ENCODE peak calls at places on chromosome 10, in five cellular contexts. L, V, R, A and Z are unnamed samples.

GRCh38 chr10:101444058-101444457 is 90.1 kb downstream of the BTRC start:
- DNase-seq in L (peak; percentile 33), A (no peak), R (no peak), V (no peak), Z (no peak)

GRCh38 chr10:79413196-79413595 is 32.2 kb downstream of the ZCCHC24 start:
- DNase-seq in A (no peak), R (peak; percentile 73), V (peak; percentile 67), L (no peak), Z (no peak)

GRCh38 chr10:86266446-86267242 is 100.0 kb downstream of the GRID1 start:
- DNase-seq in R (no peak), L (no peak), A (no peak), V (peak; percentile 48), Z (peak; percentile 43)

GRCh38 chr10:103612462-103613365 is 119.2 kb downstream of the NEURL1 start:
- DNase-seq in R (no peak), V (no peak), L (no peak), A (no peak), Z (no peak)

GRCh38 chr10:88428442-88428841 is 154.7 kb downstream of the RNLS start:
- DNase-seq in L (no peak), A (no peak), R (no peak), V (no peak), Z (no peak)

GRCh38 chr10:103202319-103202718 is 9.2 kb upstream of the NT5C2 start:
- DNase-seq in L (no peak), A (no peak), V (no peak), R (no peak), Z (no peak)

GRCh38 chr10:14382022-14382421 is 51.3 kb upstream of the FRMD4A start:
- DNase-seq in L (no peak), R (no peak), V (no peak), A (peak; percentile 14), Z (no peak)

GRCh38 chr10:96675846-96676245 is 44.5 kb downstream of the PIK3AP1 start:
- DNase-seq in L (no peak), A (no peak), V (no peak), R (no peak), Z (no peak)

GRCh38 chr10:86666538-86666937 is 1.8 kb upstream of the LDB3 start:
- DNase-seq in L (no peak), A (no peak), V (peak; percentile 92), R (no peak), Z (no peak)

GRCh38 chr10:119549247-119549999 is 6.9 kb upstream of the RGS10 start:
- DNase-seq in A (no peak), R (no peak), V (no peak), L (no peak), Z (no peak)

GRCh38 chr10:71079761-71080380 is 132.5 kb upstream of the UNC5B start:
- DNase-seq in V (peak; percentile 51), A (no peak), R (no peak), L (no peak), Z (peak; percentile 77)

GRCh38 chr10:22333667-22334282 is 11.5 kb upstream of the SPAG6 start:
- DNase-seq in A (no peak), L (no peak), R (no peak), V (no peak), Z (no peak)

GRCh38 chr10:22333167-22333566 is 12.1 kb upstream of the SPAG6 start:
- DNase-seq in A (no peak), R (no peak), L (no peak), V (no peak), Z (no peak)

GRCh38 chr10:22334414-22335203 is 10.7 kb upstream of the SPAG6 start:
- DNase-seq in L (no peak), V (no peak), R (peak; percentile 50), A (no peak), Z (no peak)

GRCh38 chr10:22338260-22338894 is 6.9 kb upstream of the SPAG6 start:
- DNase-seq in V (no peak), L (no peak), A (no peak), R (no peak), Z (no peak)

DNA sequence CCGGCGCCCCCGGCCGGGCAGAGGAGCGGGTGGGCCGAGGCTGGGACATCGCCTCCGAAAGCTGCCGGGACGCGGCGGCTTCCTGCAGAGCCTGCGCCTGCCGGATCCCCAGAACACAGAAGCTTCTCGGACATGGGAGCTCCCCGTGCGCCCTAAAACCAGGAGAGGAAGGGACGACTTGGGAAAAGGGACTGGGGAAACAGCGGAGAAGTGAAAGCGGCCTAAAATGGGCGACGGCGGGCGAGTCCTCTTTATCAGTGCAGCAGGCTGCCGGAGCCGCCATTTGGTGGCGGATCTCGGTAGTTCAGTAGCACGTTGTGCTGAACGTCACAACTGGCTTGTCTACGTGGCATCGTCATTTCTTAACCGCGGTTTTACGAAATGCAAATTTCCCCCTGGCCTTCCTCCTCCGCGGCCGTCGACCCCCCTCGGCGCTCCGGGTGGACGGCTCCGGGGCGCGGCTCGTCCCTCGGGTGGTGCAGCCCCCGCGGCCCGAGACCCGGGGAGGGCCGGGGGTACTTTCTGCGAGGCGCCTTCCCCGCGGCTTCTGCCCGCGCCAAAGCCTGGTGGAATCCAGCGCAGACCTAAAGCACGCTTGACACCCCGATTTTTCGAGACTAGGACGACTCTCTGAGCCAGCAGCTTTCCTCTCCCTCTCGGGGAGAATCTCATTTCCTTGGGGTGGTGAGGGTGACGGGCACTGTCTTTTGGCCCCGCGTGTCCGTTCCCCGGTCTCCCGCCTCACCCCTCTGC is 9.9 kb upstream of the SPAG6 start:
- DNase-seq in V (peak; percentile 70), A (peak; percentile 69), R (peak; percentile 72), L (no peak), Z (no peak)
- TF ChIP-seq CTCF in V (peak; percentile 30), A (no peak), R (peak; percentile 16), L (no peak), Z (no peak)

DNA sequence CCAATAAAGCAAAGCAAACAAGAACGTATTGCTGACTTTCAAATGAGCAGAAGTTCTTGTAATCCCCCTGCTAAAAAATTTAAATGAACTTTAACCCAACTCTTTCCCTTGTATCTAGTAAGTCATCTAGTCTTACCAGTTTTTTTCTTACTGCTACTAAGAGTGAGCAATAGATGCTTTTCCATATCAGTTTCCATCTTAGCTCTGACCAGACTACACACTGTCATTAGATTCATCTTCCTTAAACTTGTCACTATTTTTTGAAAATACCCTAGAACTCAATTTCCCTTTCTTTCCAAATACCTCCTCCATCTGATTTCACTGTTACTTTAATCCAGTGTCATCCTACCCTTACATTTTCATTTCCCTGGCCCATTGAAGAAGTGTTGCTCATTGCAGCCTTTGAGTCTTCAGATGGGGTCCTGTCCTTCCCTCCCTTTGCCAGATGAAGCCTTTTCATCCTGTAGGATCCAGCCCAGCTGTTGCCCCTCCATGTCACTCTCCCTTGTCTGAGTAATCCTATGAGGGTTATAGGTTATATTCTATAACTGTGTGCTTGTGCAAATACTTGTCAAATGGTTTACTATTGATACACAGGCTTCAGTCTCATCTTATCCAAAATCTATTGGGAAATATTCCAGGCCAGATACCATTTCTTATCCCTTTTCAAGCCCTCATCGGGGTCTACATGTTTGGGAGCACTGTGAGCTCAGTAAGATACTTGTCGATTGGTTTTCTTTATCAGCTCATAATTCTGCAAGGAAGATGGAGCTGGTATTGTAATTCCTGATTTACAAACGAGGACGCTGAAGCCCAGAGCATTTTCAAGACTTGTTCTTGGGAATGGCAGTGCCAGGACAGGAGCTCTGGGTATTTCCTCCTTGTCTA is 51.5 kb upstream of the ITGB1 start:
- DNase-seq in R (no peak), L (no peak), V (no peak), A (no peak), Z (no peak)
- H3K4me1 ChIP-seq in R (peaks cover 10% of the 10 kb centered on the region), L (peaks cover 8% of the 10 kb centered on the region), V (peaks cover 20% of the 10 kb centered on the region), A (peaks cover 9% of the 10 kb centered on the region), Z (peaks cover 32% of the 10 kb centered on the region)

GRCh38 chr10:416091-416515 is 273.4 kb downstream of the DIP2C start:
- DNase-seq in A (no peak), R (no peak), V (no peak), L (no peak), Z (no peak)
- TF ChIP-seq CTCF in A (no peak), R (no peak), V (no peak), L (no peak), Z (no peak)

GRCh38 chr10:97686301-97686961 is 610 bp downstream of the AVPI1 start:
- DNase-seq in A (no peak), L (no peak), R (no peak), V (no peak), Z (no peak)

GRCh38 chr10:97685395-97685958 is 1.6 kb downstream of the AVPI1 start:
- DNase-seq in R (no peak), L (peak; percentile 27), A (no peak), V (no peak), Z (no peak)

GRCh38 chr10:97684866-97685394 is 2.1 kb downstream of the AVPI1 start:
- DNase-seq in V (no peak), L (no peak), R (no peak), A (no peak), Z (no peak)

GRCh38 chr10:97687785-97688781 is 1.0 kb upstream of the AVPI1 start:
- DNase-seq in L (no peak), R (no peak), A (no peak), V (peak; percentile 79), Z (no peak)

GRCh38 chr10:97686962-97687784 is at the start of gene AVPI1:
- DNase-seq in R (peak; percentile 98), A (peak; percentile 97), V (peak; percentile 99), L (peak; percentile 98), Z (no peak)
- H3K4me1 ChIP-seq in R (peaks cover 37% of the 10 kb centered on the region), A (peaks cover 22% of the 10 kb centered on the region), V (peaks cover 57% of the 10 kb centered on the region), L (peaks cover 9% of the 10 kb centered on the region), Z (peaks cover 76% of the 10 kb centered on the region)

DNA sequence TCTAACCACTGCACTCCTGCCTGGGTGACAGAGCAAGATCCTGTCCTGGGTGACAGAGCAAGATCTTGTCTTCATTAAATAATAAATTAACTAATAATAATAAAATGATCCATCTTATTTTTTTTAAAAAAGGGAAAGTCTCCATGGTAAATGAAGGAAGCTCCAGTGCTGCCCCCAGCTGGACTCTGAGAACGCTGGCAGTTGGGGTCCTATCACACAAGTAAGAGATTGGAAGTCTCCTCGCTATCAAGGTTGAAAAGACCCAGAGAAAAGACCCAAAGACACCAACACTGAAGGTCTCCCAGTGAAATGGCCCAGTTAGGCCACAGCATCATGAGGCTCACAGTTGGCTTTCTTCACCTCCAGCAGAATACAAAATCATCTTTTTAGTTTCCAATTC is 13.8 kb upstream of the C10orf67 start:
- DNase-seq in A (no peak), L (peak; percentile 50), R (no peak), V (no peak), Z (no peak)
- TF ChIP-seq CTCF in A (no peak), L (peak; percentile 60), R (no peak), V (no peak), Z (no peak)

GRCh38 chr10:50613726-50614443 is 9.9 kb downstream of the SGMS1 start:
- DNase-seq in A (no peak), L (no peak), V (no peak), R (no peak), Z (no peak)
- H3K4me1 ChIP-seq in A (peaks cover 5% of the 10 kb centered on the region), L (no peaks in the 10 kb centered on the region), V (peaks cover 21% of the 10 kb centered on the region), R (peaks cover 49% of the 10 kb centered on the region), Z (peaks cover 29% of the 10 kb centered on the region)

GRCh38 chr10:128463991-128464755 is 337.9 kb upstream of the MKI67 start:
- DNase-seq in R (no peak), A (no peak), V (peak; percentile 79), L (peak; percentile 64), Z (no peak)
- TF ChIP-seq CTCF in R (no peak), A (no peak), V (no peak), L (no peak), Z (no peak)

GRCh38 chr10:132543916-132544743 is 6.5 kb downstream of the INPP5A start:
- DNase-seq in V (peak; percentile 56), A (peak; percentile 47), L (no peak), R (peak; percentile 27), Z (no peak)
- H3K4me1 ChIP-seq in V (peaks cover 95% of the 10 kb centered on the region), A (peaks cover 66% of the 10 kb centered on the region), L (no peaks in the 10 kb centered on the region), R (peaks cover 65% of the 10 kb centered on the region), Z (peaks cover 81% of the 10 kb centered on the region)

GRCh38 chr10:97759157-97759980 is 12.4 kb downstream of the SFRP5 start:
- DNase-seq in A (peak; percentile 60), R (peak; percentile 83), V (no peak), L (peak; percentile 57), Z (no peak)
- TF ChIP-seq CTCF in A (peak; percentile 50), R (peak; percentile 86), V (peak; percentile 75), L (peak; percentile 83), Z (peak; percentile 54)